ENCODE peak calls at places on chromosomes 4 and X, in six cellular contexts. G, P, Z, F, U and Y are unnamed samples.

GRCh38 chr4:158442736-158443135 is 78.9 kb upstream of the RXFP1 start:
- DNase-seq in G (no peak), P (peak), Z (no peak), F (no peak), U (no peak), Y (no peak)

GRCh38 chrX:103215037-103215767 is at the start of gene BEX4:
- DNase-seq in G (peak), P (peak), Z (peak), F (peak), U (peak), Y (peak)

GRCh38 chr4:44157611-44158277 is 290.9 kb downstream of the KCTD8 start:
- DNase-seq in G (no peak), P (peak), Z (no peak), F (no peak), U (peak), Y (no peak)

GRCh38 chr4:122928930-122929329 is 6.5 kb upstream of the NUDT6 start:
- DNase-seq in G (no peak), P (no peak), Z (no peak), F (no peak), U (no peak), Y (no peak)

GRCh38 chr4:140094701-140095420 is 59.1 kb downstream of the MAML3 start:
- DNase-seq in G (no peak), P (no peak), Z (no peak), F (peak), U (no peak), Y (peak)

GRCh38 chr4:32824321-32824720 is 2104.2 kb downstream of the PCDH7 start:
- DNase-seq in G (no peak), P (no peak), Z (no peak), F (no peak), U (peak), Y (peak)

GRCh38 chr4:108940086-108941033 is 177.5 kb upstream of the ETNPPL start:
- DNase-seq in G (no peak), P (no peak), Z (no peak), F (no peak), U (no peak), Y (no peak)

GRCh38 chr4:7414736-7415510 is 19.8 kb downstream of the PSAPL1 start:
- DNase-seq in G (no peak), P (no peak), Z (no peak), F (no peak), U (no peak), Y (no peak)

GRCh38 chr4:6815029-6815836 is 32.7 kb downstream of the KIAA0232 start:
- DNase-seq in G (no peak), P (no peak), Z (no peak), F (no peak), U (no peak), Y (no peak)

GRCh38 chr4:173288296-173288695 is 45.9 kb downstream of the HMGB2 start:
- DNase-seq in G (peak), P (peak), Z (peak), F (peak), U (peak), Y (peak)

GRCh38 chr4:116515959-116516358 is 569.4 kb downstream of the TRAM1L1 start:
- DNase-seq in G (no peak), P (no peak), Z (peak), F (no peak), U (no peak), Y (no peak)

GRCh38 chrX:34848281-34848680 is 94.3 kb upstream of the FAM47B start:
- DNase-seq in G (no peak), P (peak), Z (no peak), F (no peak), U (peak), Y (no peak)

GRCh38 chrX:40504801-40505605 is 75.8 kb upstream of the ATP6AP2 start:
- DNase-seq in G (no peak), P (peak), Z (no peak), F (no peak), U (peak), Y (no peak)

GRCh38 chr4:89468632-89469031 is 161.0 kb upstream of the GPRIN3 start:
- DNase-seq in G (no peak), P (no peak), Z (no peak), F (no peak), U (no peak), Y (peak)